ENCODE peak calls at places on chromosomes 11 and 22, in five cellular contexts. W is pancreas, T is left ventricle myocardium inferior, E is testis, B is tibial nerve. A is an unnamed sample.
A peak's percentile ranks its signal among the peaks of the same experiment; 100 is the strongest.

GRCh38 chr11:12556788-12557384 is 117.3 kb upstream of the TEAD1 start:
- DNase-seq in B (peak; percentile 59), W (no peak), E (peak; percentile 76), T (peak; percentile 82), A (peak; percentile 66)

GRCh38 chr11:64356498-64357411 is 2.2 kb upstream of the RPS6KA4 start:
- DNase-seq in W (peak; percentile 69), E (peak; percentile 46), B (no peak), T (no peak), A (peak; percentile 86)

GRCh38 chr11:106011481-106011880 is 10.6 kb downstream of the MSANTD4 start:
- DNase-seq in B (no peak), W (no peak), E (no peak), T (no peak), A (no peak)

GRCh38 chr11:85170184-85170583 is 457.0 kb downstream of the DLG2 start:
- DNase-seq in W (no peak), B (no peak), E (no peak), T (no peak), A (no peak)

GRCh38 chr22:23414727-23415489 is 165.2 kb downstream of the IGLL1 start:
- DNase-seq in W (no peak), E (no peak), B (no peak), T (no peak), A (no peak)

GRCh38 chr22:50308597-50308935 is 1.1 kb upstream of the PLXNB2 start:
- DNase-seq in B (peak; percentile 39), T (peak; percentile 92), E (peak; percentile 82), W (no peak), A (peak; percentile 39)

GRCh38 chr22:46367707-46368191 is 32.2 kb downstream of the TRMU start:
- DNase-seq in E (peak; percentile 65), B (peak; percentile 61), W (peak; percentile 93), T (peak; percentile 50), A (peak; percentile 82)

GRCh38 chr11:18721576-18722292 is 4.3 kb downstream of the IGSF22 start:
- DNase-seq in E (peak; percentile 59), W (peak; percentile 69), T (no peak), B (peak; percentile 61), A (peak; percentile 78)

GRCh38 chr11:69516526-69516925 is 35.1 kb downstream of the LINC01488 start:
- DNase-seq in T (no peak), B (no peak), E (no peak), W (peak; percentile 13), A (no peak)

GRCh38 chr11:64762916-64763803 is 3.4 kb upstream of the PYGM start:
- DNase-seq in W (peak; percentile 46), B (no peak), T (no peak), E (no peak), A (peak; percentile 47)

GRCh38 chr11:106281455-106282173 is 204.2 kb downstream of the AASDHPPT start:
- DNase-seq in E (no peak), B (no peak), W (no peak), T (no peak), A (no peak)

GRCh38 chr22:23913306-23913660 is 19.1 kb downstream of the MIF start:
- DNase-seq in W (no peak), B (no peak), T (no peak), E (no peak), A (no peak)

GRCh38 chr11:8480858-8481257 is 113.2 kb downstream of the STK33 start:
- DNase-seq in W (no peak), E (no peak), T (no peak), B (no peak), A (no peak)

GRCh38 chr11:45151362-45151982 is 5.0 kb downstream of the PRDM11 start:
- DNase-seq in W (peak; percentile 25), B (no peak), T (no peak), E (peak; percentile 2), A (no peak)

GRCh38 chr11:61598886-61599868 is 18.3 kb upstream of the SYT7 start:
- DNase-seq in B (no peak), W (no peak), T (peak; percentile 60), E (peak; percentile 36), A (peak; percentile 50)

GRCh38 chr11:115871161-115871750 is 367.0 kb upstream of the CADM1 start:
- DNase-seq in B (no peak), E (no peak), W (no peak), T (no peak), A (no peak)

GRCh38 chr11:95379460-95379859 is 148.5 kb upstream of the SESN3 start:
- DNase-seq in B (no peak), E (no peak), W (no peak), T (no peak), A (no peak)

GRCh38 chr11:109914038-109914437 is 179.2 kb upstream of the ZC3H12C start:
- DNase-seq in W (no peak), B (no peak), T (no peak), E (no peak), A (no peak)

GRCh38 chr11:103624708-103625623 is 411.5 kb upstream of the DDI1 start:
- DNase-seq in W (no peak), E (no peak), B (no peak), T (no peak), A (no peak)

GRCh38 chr22:50469377-50470305 is 5.2 kb downstream of the SBF1 start:
- DNase-seq in T (peak; percentile 41), W (no peak), B (peak; percentile 13), E (peak; percentile 26), A (no peak)

GRCh38 chr11:76123243-76123642 is 83.1 kb downstream of the WNT11 start:
- DNase-seq in E (peak; percentile 32), T (no peak), B (peak; percentile 20), W (no peak), A (no peak)

GRCh38 chr11:133952199-133953190 is 4.3 kb downstream of the IGSF9B start:
- DNase-seq in B (no peak), T (no peak), E (no peak), W (no peak), A (no peak)

GRCh38 chr11:2989551-2989950 is 2.6 kb downstream of the NAP1L4 start:
- DNase-seq in T (no peak), W (no peak), B (no peak), E (no peak), A (no peak)

GRCh38 chr22:27919943-27920755 is 1.1 kb upstream of the PITPNB start:
- DNase-seq in T (no peak), B (peak; percentile 40), E (peak; percentile 42), W (no peak), A (peak; percentile 84)

GRCh38 chr11:65855927-65856363 is 2.0 kb downstream of the CFL1 start:
- DNase-seq in B (no peak), T (no peak), W (no peak), E (no peak), A (peak; percentile 8)

GRCh38 chr11:65853249-65853979 is 4.6 kb downstream of the CFL1 start:
- DNase-seq in E (no peak), W (no peak), T (no peak), B (no peak), A (peak; percentile 28)

GRCh38 chr11:65856689-65857499 is 1.1 kb downstream of the CFL1 start:
- DNase-seq in B (peak; percentile 80), W (peak; percentile 85), E (peak; percentile 90), T (peak; percentile 86), A (peak; percentile 82)

GRCh38 chr11:65854161-65854592 is 3.8 kb downstream of the CFL1 start:
- DNase-seq in T (no peak), B (no peak), W (no peak), E (no peak), A (peak; percentile 1)

GRCh38 chr11:65854871-65855837 is 2.8 kb downstream of the CFL1 start:
- DNase-seq in E (no peak), T (no peak), B (no peak), W (peak; percentile 53), A (no peak)
- H3K27ac ChIP-seq in E (no peak overlapping the region), T (no peak overlapping the region), B (no peak overlapping the region), W (no peak overlapping the region), A (no peak overlapping the region)

GRCh38 chr11:121421149-121421906 is 30.8 kb upstream of the SORL1 start:
- DNase-seq in B (no peak), T (no peak), W (no peak), E (no peak), A (no peak)
- TF ChIP-seq CTCF in B (no peak), T (no peak), W (no peak), E (no peak), A (no peak)

GRCh38 chr22:33906954-33907353 is 13.3 kb downstream of the LARGE1 start:
- DNase-seq in B (no peak), T (no peak), W (no peak), E (no peak), A (no peak)
- H3K27ac ChIP-seq in B (no peak overlapping the region), T (peak overlapping the region; percentile 5), W (no peak overlapping the region), E (no peak overlapping the region), A (no peak overlapping the region)

GRCh38 chr11:35717043-35717442 is 54.5 kb downstream of the TRIM44 start:
- DNase-seq in B (no peak), T (no peak), W (no peak), E (no peak), A (peak; percentile 45)
- TF ChIP-seq CTCF in B (no peak), T (no peak), W (no peak), E (no peak), A (peak; percentile 58)

GRCh38 chr11:117563556-117563955 is 233.5 kb downstream of the DSCAML1 start:
- DNase-seq in W (peak; percentile 13), B (no peak), E (no peak), T (no peak), A (no peak)

GRCh38 chr11:117564321-117564720 is 232.7 kb downstream of the DSCAML1 start:
- DNase-seq in W (peak; percentile 10), T (no peak), B (no peak), E (no peak), A (no peak)

GRCh38 chr11:117559698-117560097 is 232.0 kb downstream of the CEP164 start:
- DNase-seq in E (no peak), B (no peak), W (peak; percentile 30), T (no peak), A (no peak)

GRCh38 chr11:117560786-117561530 is 233.3 kb downstream of the CEP164 start:
- DNase-seq in T (no peak), E (no peak), W (peak; percentile 38), B (no peak), A (no peak)

GRCh38 chr11:117562111-117562510 is 234.5 kb downstream of the CEP164 start:
- DNase-seq in T (no peak), W (peak; percentile 26), E (no peak), B (no peak), A (no peak)
- H3K27ac ChIP-seq in T (no peak overlapping the region), W (no peak overlapping the region), E (no peak overlapping the region), B (no peak overlapping the region), A (no peak overlapping the region)

DNA sequence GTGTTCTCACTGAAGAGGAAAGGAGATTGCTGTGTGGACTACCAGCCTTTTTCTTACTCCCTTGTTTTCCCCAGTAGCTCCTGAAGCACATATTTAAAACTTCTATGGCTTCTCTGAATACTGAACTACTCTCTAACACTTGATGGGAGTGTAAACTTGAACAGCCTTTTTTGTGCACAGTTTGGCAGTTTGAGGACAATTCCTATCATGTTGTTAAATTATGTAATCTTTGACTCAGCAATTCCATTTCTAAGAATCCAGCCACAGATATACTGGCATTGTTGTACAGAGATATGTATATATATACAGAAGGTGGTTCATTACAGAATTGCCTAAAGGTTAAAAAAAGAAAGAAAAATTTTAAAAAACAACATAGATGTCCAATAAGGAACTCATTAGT is 47.1 kb upstream of the EED start:
- DNase-seq in W (no peak), E (no peak), B (no peak), T (no peak), A (no peak)
- TF ChIP-seq CTCF in W (no peak), E (no peak), B (no peak), T (no peak), A (no peak)

A was measured in neural progenitor cell.